ENCODE peak calls at places on chromosome 20, in four cellular contexts. One of them, this sample, is unnamed.

GRCh38 chr20:25083141-25083772 is 1.3 kb upstream of the VSX1 start:
- DNase-seq in fibroblast of the conjunctiva: no peak
- DNase-seq in GM03348: no peak
- DNase-seq in Karpas-422: no peak
- DNase-seq in this sample: no peak

GRCh38 chr20:57387945-57388351 is 3.2 kb upstream of the RBM38 start:
- DNase-seq in fibroblast of the conjunctiva: no peak
- DNase-seq in GM03348: no peak
- DNase-seq in Karpas-422: no peak
- DNase-seq in this sample: no peak

GRCh38 chr20:41145821-41146620 is 8.7 kb downstream of the PLCG1 start:
- DNase-seq in fibroblast of the conjunctiva: no peak
- DNase-seq in GM03348: peak
- DNase-seq in Karpas-422: no peak
- DNase-seq in this sample: no peak

GRCh38 chr20:2624190-2624589 is 28.2 kb upstream of the NOP56 start:
- DNase-seq in fibroblast of the conjunctiva: no peak
- DNase-seq in GM03348: no peak
- DNase-seq in Karpas-422: no peak
- DNase-seq in this sample: no peak

GRCh38 chr20:46367967-46368901 is 38.2 kb downstream of the ELMO2 start:
- DNase-seq in fibroblast of the conjunctiva: no peak
- DNase-seq in GM03348: no peak
- DNase-seq in Karpas-422: no peak
- DNase-seq in this sample: peak

GRCh38 chr20:16581241-16581640 is 8.0 kb upstream of the KIF16B start:
- DNase-seq in fibroblast of the conjunctiva: no peak
- DNase-seq in GM03348: no peak
- DNase-seq in Karpas-422: no peak
- DNase-seq in this sample: no peak

GRCh38 chr20:40251284-40251932 is 437.6 kb downstream of the MAFB start:
- DNase-seq in fibroblast of the conjunctiva: peak
- DNase-seq in GM03348: peak
- DNase-seq in Karpas-422: peak
- DNase-seq in this sample: peak

GRCh38 chr20:50335105-50335504 is 144.5 kb downstream of the CEBPB start:
- DNase-seq in fibroblast of the conjunctiva: no peak
- DNase-seq in GM03348: no peak
- DNase-seq in Karpas-422: peak
- DNase-seq in this sample: peak

GRCh38 chr20:25487306-25487705 is 79.8 kb downstream of the GINS1 start:
- DNase-seq in fibroblast of the conjunctiva: no peak
- DNase-seq in GM03348: no peak
- DNase-seq in Karpas-422: no peak
- DNase-seq in this sample: no peak

GRCh38 chr20:17969276-17969883 is 562 bp downstream of the MGME1 start:
- DNase-seq in fibroblast of the conjunctiva: no peak
- DNase-seq in GM03348: peak
- DNase-seq in Karpas-422: peak
- DNase-seq in this sample: peak

GRCh38 chr20:21134883-21135493 is 9.1 kb downstream of the KIZ start:
- DNase-seq in fibroblast of the conjunctiva: no peak
- DNase-seq in GM03348: no peak
- DNase-seq in Karpas-422: no peak
- DNase-seq in this sample: no peak

GRCh38 chr20:64152906-64153305 is 11.3 kb upstream of the MYT1 start:
- DNase-seq in fibroblast of the conjunctiva: no peak
- DNase-seq in GM03348: no peak
- DNase-seq in Karpas-422: no peak
- DNase-seq in this sample: no peak

GRCh38 chr20:46371656-46372055 is 34.8 kb downstream of the ELMO2 start:
- DNase-seq in fibroblast of the conjunctiva: no peak
- DNase-seq in GM03348: no peak
- DNase-seq in Karpas-422: no peak
- DNase-seq in this sample: no peak